ENCODE peak calls at places on chromosomes 3 and 15, in nine cellular contexts. One of them, this sample, is unnamed.

GRCh38 chr3:46848271-46849097 is 14.8 kb downstream of the MYL3 start:
- DNase-seq in mesothelial cell of epicardium: peak
- DNase-seq in fibroblast of the aortic adventitia: peak
- DNase-seq in A673: peak
- DNase-seq in left lung: peak
- DNase-seq in GM20000: no peak
- DNase-seq in body of pancreas: no peak
- DNase-seq in left ventricle myocardium inferior: peak
- DNase-seq in esophagus squamous epithelium: no peak
- DNase-seq in this sample: peak

GRCh38 chr3:123817413-123817812 is 66.7 kb downstream of the MYLK start:
- DNase-seq in mesothelial cell of epicardium: no peak
- DNase-seq in esophagus squamous epithelium: no peak
- DNase-seq in GM20000: no peak
- DNase-seq in left lung: no peak
- DNase-seq in body of pancreas: no peak
- DNase-seq in A673: no peak
- DNase-seq in fibroblast of the aortic adventitia: peak
- DNase-seq in left ventricle myocardium inferior: no peak
- DNase-seq in this sample: no peak

GRCh38 chr15:85099195-85099803 is 117.6 kb downstream of the PDE8A start:
- DNase-seq in mesothelial cell of epicardium: no peak
- DNase-seq in A673: no peak
- DNase-seq in body of pancreas: no peak
- DNase-seq in left lung: no peak
- DNase-seq in esophagus squamous epithelium: no peak
- DNase-seq in GM20000: no peak
- DNase-seq in fibroblast of the aortic adventitia: no peak
- DNase-seq in left ventricle myocardium inferior: no peak
- DNase-seq in this sample: no peak

GRCh38 chr15:66780172-66780972 is 78.3 kb downstream of the SMAD6 start:
- DNase-seq in esophagus squamous epithelium: no peak
- DNase-seq in mesothelial cell of epicardium: no peak
- DNase-seq in left ventricle myocardium inferior: no peak
- DNase-seq in left lung: no peak
- DNase-seq in fibroblast of the aortic adventitia: peak
- DNase-seq in body of pancreas: no peak
- DNase-seq in A673: peak
- DNase-seq in GM20000: no peak
- DNase-seq in this sample: no peak

GRCh38 chr3:19886404-19886803 is 47.6 kb downstream of the EFHB start:
- DNase-seq in A673: no peak
- DNase-seq in body of pancreas: no peak
- DNase-seq in GM20000: no peak
- DNase-seq in mesothelial cell of epicardium: no peak
- DNase-seq in esophagus squamous epithelium: no peak
- DNase-seq in fibroblast of the aortic adventitia: no peak
- DNase-seq in left ventricle myocardium inferior: no peak
- DNase-seq in left lung: peak
- DNase-seq in this sample: no peak

GRCh38 chr15:80588801-80589200 is 106.3 kb upstream of the ABHD17C start:
- DNase-seq in body of pancreas: no peak
- DNase-seq in A673: no peak
- DNase-seq in esophagus squamous epithelium: no peak
- DNase-seq in left ventricle myocardium inferior: no peak
- DNase-seq in fibroblast of the aortic adventitia: peak
- DNase-seq in left lung: no peak
- DNase-seq in mesothelial cell of epicardium: no peak
- DNase-seq in GM20000: no peak
- DNase-seq in this sample: no peak

GRCh38 chr3:142779591-142779990 is 55.8 kb downstream of the TRPC1 start:
- DNase-seq in left lung: no peak
- DNase-seq in mesothelial cell of epicardium: no peak
- DNase-seq in body of pancreas: no peak
- DNase-seq in left ventricle myocardium inferior: no peak
- DNase-seq in fibroblast of the aortic adventitia: peak
- DNase-seq in GM20000: no peak
- DNase-seq in esophagus squamous epithelium: no peak
- DNase-seq in A673: peak
- DNase-seq in this sample: no peak

GRCh38 chr3:56522374-56522773 is 34.6 kb upstream of the CCDC66 start:
- DNase-seq in A673: no peak
- DNase-seq in left ventricle myocardium inferior: no peak
- DNase-seq in fibroblast of the aortic adventitia: no peak
- DNase-seq in left lung: no peak
- DNase-seq in body of pancreas: no peak
- DNase-seq in GM20000: no peak
- DNase-seq in esophagus squamous epithelium: no peak
- DNase-seq in mesothelial cell of epicardium: no peak
- DNase-seq in this sample: no peak

GRCh38 chr3:190012784-190013183 is 107.9 kb downstream of the P3H2 start:
- DNase-seq in A673: no peak
- DNase-seq in fibroblast of the aortic adventitia: no peak
- DNase-seq in left lung: no peak
- DNase-seq in left ventricle myocardium inferior: no peak
- DNase-seq in GM20000: no peak
- DNase-seq in mesothelial cell of epicardium: no peak
- DNase-seq in esophagus squamous epithelium: no peak
- DNase-seq in body of pancreas: no peak
- DNase-seq in this sample: no peak

GRCh38 chr3:128197855-128198254 is 44.6 kb downstream of the EEFSEC start:
- DNase-seq in body of pancreas: no peak
- DNase-seq in mesothelial cell of epicardium: no peak
- DNase-seq in GM20000: no peak
- DNase-seq in A673: no peak
- DNase-seq in fibroblast of the aortic adventitia: no peak
- DNase-seq in esophagus squamous epithelium: no peak
- DNase-seq in left lung: no peak
- DNase-seq in left ventricle myocardium inferior: no peak
- DNase-seq in this sample: no peak

GRCh38 chr3:61768284-61769012 is 207.1 kb downstream of the PTPRG start:
- DNase-seq in left lung: no peak
- DNase-seq in A673: no peak
- DNase-seq in body of pancreas: no peak
- DNase-seq in mesothelial cell of epicardium: no peak
- DNase-seq in GM20000: no peak
- DNase-seq in fibroblast of the aortic adventitia: peak
- DNase-seq in esophagus squamous epithelium: no peak
- DNase-seq in left ventricle myocardium inferior: no peak
- DNase-seq in this sample: no peak

GRCh38 chr15:71591057-71591456 is 219.3 kb upstream of the NR2E3 start:
- DNase-seq in GM20000: no peak
- DNase-seq in esophagus squamous epithelium: no peak
- DNase-seq in mesothelial cell of epicardium: no peak
- DNase-seq in A673: no peak
- DNase-seq in left ventricle myocardium inferior: no peak
- DNase-seq in body of pancreas: no peak
- DNase-seq in fibroblast of the aortic adventitia: no peak
- DNase-seq in left lung: no peak
- DNase-seq in this sample: no peak
- TF ChIP-seq CTCF in GM20000: no peak
- TF ChIP-seq CTCF in esophagus squamous epithelium: peak
- TF ChIP-seq CTCF in mesothelial cell of epicardium: no peak
- TF ChIP-seq CTCF in A673: no peak
- TF ChIP-seq CTCF in left ventricle myocardium inferior: peak
- TF ChIP-seq CTCF in body of pancreas: no peak
- TF ChIP-seq CTCF in fibroblast of the aortic adventitia: peak
- TF ChIP-seq CTCF in left lung: no peak
- TF ChIP-seq CTCF in this sample: no peak

GRCh38 chr3:126936853-126937395 is 46.0 kb upstream of the PLXNA1 start:
- DNase-seq in GM20000: no peak
- DNase-seq in left lung: no peak
- DNase-seq in left ventricle myocardium inferior: no peak
- DNase-seq in fibroblast of the aortic adventitia: no peak
- DNase-seq in body of pancreas: no peak
- DNase-seq in esophagus squamous epithelium: no peak
- DNase-seq in A673: no peak
- DNase-seq in mesothelial cell of epicardium: no peak
- DNase-seq in this sample: no peak

GRCh38 chr3:126938520-126939346 is 44.2 kb upstream of the PLXNA1 start:
- DNase-seq in A673: no peak
- DNase-seq in left lung: no peak
- DNase-seq in body of pancreas: no peak
- DNase-seq in fibroblast of the aortic adventitia: peak
- DNase-seq in GM20000: no peak
- DNase-seq in esophagus squamous epithelium: no peak
- DNase-seq in left ventricle myocardium inferior: no peak
- DNase-seq in mesothelial cell of epicardium: no peak
- DNase-seq in this sample: no peak

GRCh38 chr3:126941721-126942270 is 41.1 kb upstream of the PLXNA1 start:
- DNase-seq in left lung: no peak
- DNase-seq in GM20000: no peak
- DNase-seq in fibroblast of the aortic adventitia: no peak
- DNase-seq in A673: no peak
- DNase-seq in esophagus squamous epithelium: no peak
- DNase-seq in body of pancreas: no peak
- DNase-seq in left ventricle myocardium inferior: no peak
- DNase-seq in mesothelial cell of epicardium: no peak
- DNase-seq in this sample: no peak

GRCh38 chr3:126937533-126938432 is 45.1 kb upstream of the PLXNA1 start:
- DNase-seq in A673: no peak
- DNase-seq in esophagus squamous epithelium: no peak
- DNase-seq in left ventricle myocardium inferior: peak
- DNase-seq in fibroblast of the aortic adventitia: no peak
- DNase-seq in left lung: no peak
- DNase-seq in GM20000: no peak
- DNase-seq in body of pancreas: no peak
- DNase-seq in mesothelial cell of epicardium: no peak
- DNase-seq in this sample: no peak

DNA sequence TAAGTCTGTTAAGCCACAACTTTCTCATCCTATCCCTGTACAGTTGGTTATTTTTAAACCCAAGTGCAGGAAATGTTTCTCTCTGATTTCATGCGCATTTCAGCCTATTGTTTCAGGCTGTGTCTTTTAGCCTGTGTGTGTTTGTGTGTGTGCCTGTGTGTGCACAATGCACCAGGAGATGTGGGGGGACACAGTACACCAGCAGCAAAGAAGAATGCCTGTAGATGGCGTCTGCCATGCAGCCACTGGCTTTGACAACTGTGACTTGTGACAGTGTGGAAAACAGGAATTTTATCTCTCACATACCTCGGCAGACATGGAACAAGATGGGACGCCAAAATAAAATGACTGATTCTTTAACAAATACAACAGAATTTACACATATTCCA is 43.6 kb upstream of the PLXNA1 start:
- DNase-seq in left ventricle myocardium inferior: no peak
- DNase-seq in fibroblast of the aortic adventitia: peak
- DNase-seq in left lung: no peak
- DNase-seq in GM20000: no peak
- DNase-seq in body of pancreas: no peak
- DNase-seq in A673: no peak
- DNase-seq in mesothelial cell of epicardium: no peak
- DNase-seq in esophagus squamous epithelium: no peak
- DNase-seq in this sample: no peak
- TF ChIP-seq CTCF in left ventricle myocardium inferior: peak
- TF ChIP-seq CTCF in fibroblast of the aortic adventitia: no peak
- TF ChIP-seq CTCF in left lung: no peak
- TF ChIP-seq CTCF in GM20000: no peak
- TF ChIP-seq CTCF in body of pancreas: no peak
- TF ChIP-seq CTCF in A673: peak
- TF ChIP-seq CTCF in mesothelial cell of epicardium: no peak
- TF ChIP-seq CTCF in esophagus squamous epithelium: no peak
- TF ChIP-seq CTCF in this sample: no peak

GRCh38 chr15:48406911-48407310 is 75.7 kb downstream of the DUT start:
- DNase-seq in mesothelial cell of epicardium: no peak
- DNase-seq in fibroblast of the aortic adventitia: no peak
- DNase-seq in left ventricle myocardium inferior: no peak
- DNase-seq in left lung: no peak
- DNase-seq in GM20000: no peak
- DNase-seq in body of pancreas: no peak
- DNase-seq in A673: no peak
- DNase-seq in esophagus squamous epithelium: no peak
- DNase-seq in this sample: no peak
- TF ChIP-seq CTCF in mesothelial cell of epicardium: no peak
- TF ChIP-seq CTCF in fibroblast of the aortic adventitia: peak
- TF ChIP-seq CTCF in left ventricle myocardium inferior: peak
- TF ChIP-seq CTCF in left lung: no peak
- TF ChIP-seq CTCF in GM20000: no peak
- TF ChIP-seq CTCF in body of pancreas: no peak
- TF ChIP-seq CTCF in A673: peak
- TF ChIP-seq CTCF in esophagus squamous epithelium: no peak
- TF ChIP-seq CTCF in this sample: peak

GRCh38 chr3:69013256-69014021 is at the start of gene EOGT:
- DNase-seq in body of pancreas: peak
- DNase-seq in fibroblast of the aortic adventitia: peak
- DNase-seq in A673: peak
- DNase-seq in esophagus squamous epithelium: no peak
- DNase-seq in GM20000: peak
- DNase-seq in left lung: peak
- DNase-seq in mesothelial cell of epicardium: peak
- DNase-seq in left ventricle myocardium inferior: peak
- DNase-seq in this sample: peak

GRCh38 chr3:69014022-69014580 is 617 bp upstream of the EOGT start:
- DNase-seq in esophagus squamous epithelium: no peak
- DNase-seq in left lung: no peak
- DNase-seq in left ventricle myocardium inferior: no peak
- DNase-seq in fibroblast of the aortic adventitia: no peak
- DNase-seq in body of pancreas: no peak
- DNase-seq in A673: no peak
- DNase-seq in GM20000: no peak
- DNase-seq in mesothelial cell of epicardium: no peak
- DNase-seq in this sample: no peak

GRCh38 chr3:69012836-69013255 is 638 bp downstream of the EOGT start:
- DNase-seq in body of pancreas: peak
- DNase-seq in fibroblast of the aortic adventitia: peak
- DNase-seq in esophagus squamous epithelium: no peak
- DNase-seq in GM20000: peak
- DNase-seq in A673: no peak
- DNase-seq in mesothelial cell of epicardium: peak
- DNase-seq in left ventricle myocardium inferior: peak
- DNase-seq in left lung: peak
- DNase-seq in this sample: no peak

GRCh38 chr3:69011331-69011730 is 2.2 kb downstream of the EOGT start:
- DNase-seq in fibroblast of the aortic adventitia: no peak
- DNase-seq in GM20000: no peak
- DNase-seq in mesothelial cell of epicardium: no peak
- DNase-seq in body of pancreas: no peak
- DNase-seq in esophagus squamous epithelium: no peak
- DNase-seq in left lung: no peak
- DNase-seq in left ventricle myocardium inferior: no peak
- DNase-seq in A673: no peak
- DNase-seq in this sample: no peak

DNA sequence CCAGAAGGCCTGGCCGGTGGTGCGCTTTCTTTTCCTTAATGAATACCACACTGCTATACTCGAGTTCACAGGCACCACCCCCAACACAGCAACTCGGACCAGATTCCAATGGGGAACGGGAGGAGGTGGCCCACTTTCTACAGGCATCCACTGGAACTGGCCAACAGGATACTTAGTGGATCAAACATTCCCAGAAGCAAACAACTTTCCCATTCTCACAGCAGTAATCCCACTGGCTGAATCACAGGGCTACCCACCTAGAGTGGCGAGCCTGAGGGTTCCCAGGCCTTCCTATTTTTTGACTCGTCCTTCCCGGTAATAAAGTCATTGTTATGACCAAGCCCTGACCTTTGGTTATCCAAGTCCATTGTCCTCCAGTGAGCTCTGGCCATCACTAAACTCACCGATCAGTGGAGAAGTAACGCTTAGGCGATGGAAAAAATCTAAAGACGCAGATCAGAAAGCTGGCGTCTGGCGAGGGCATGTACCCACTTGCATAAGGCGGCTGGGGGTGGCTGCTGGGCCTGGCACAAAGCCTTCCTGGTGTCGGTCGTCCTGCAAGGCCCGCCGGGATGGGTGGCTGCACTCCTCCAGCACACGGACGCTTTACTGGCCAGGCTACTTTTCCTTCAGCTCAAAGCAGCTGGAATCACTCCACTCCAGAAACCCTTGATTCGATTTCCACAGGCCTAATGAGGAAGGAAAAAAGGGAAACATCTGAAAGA is 1.2 kb downstream of the EOGT start:
- DNase-seq in mesothelial cell of epicardium: no peak
- DNase-seq in body of pancreas: peak
- DNase-seq in A673: no peak
- DNase-seq in esophagus squamous epithelium: no peak
- DNase-seq in left ventricle myocardium inferior: peak
- DNase-seq in fibroblast of the aortic adventitia: peak
- DNase-seq in GM20000: no peak
- DNase-seq in left lung: no peak
- DNase-seq in this sample: no peak
- TF ChIP-seq CTCF in mesothelial cell of epicardium: no peak
- TF ChIP-seq CTCF in body of pancreas: no peak
- TF ChIP-seq CTCF in A673: no peak
- TF ChIP-seq CTCF in esophagus squamous epithelium: no peak
- TF ChIP-seq CTCF in left ventricle myocardium inferior: no peak
- TF ChIP-seq CTCF in fibroblast of the aortic adventitia: no peak
- TF ChIP-seq CTCF in GM20000: no peak
- TF ChIP-seq CTCF in left lung: no peak
- TF ChIP-seq CTCF in this sample: no peak